ENCODE peak calls at places on chromosomes 13 and 19, in four cellular contexts. Z, S, B and J are unnamed samples.

GRCh38 chr19:1789282-1790020 is 22.6 kb downstream of the ATP8B3 start:
- DNase-seq in B (no peak), Z (no peak), S (no peak), J (no peak)

GRCh38 chr19:44202470-44202869 is 9.9 kb upstream of the ZNF227 start:
- DNase-seq in B (no peak), Z (no peak), S (no peak), J (no peak)

GRCh38 chr13:112447761-112448603 is 71.8 kb downstream of the SPACA7 start:
- DNase-seq in Z (peak), S (no peak), B (no peak), J (no peak)

GRCh38 chr19:49713236-49713845 is 22.4 kb downstream of the CPT1C start:
- DNase-seq in S (no peak), Z (no peak), B (no peak), J (no peak)

GRCh38 chr13:63425131-63425530 is 2009.5 kb upstream of the PCDH20 start:
- DNase-seq in S (no peak), B (no peak), Z (no peak), J (no peak)

GRCh38 chr19:14002571-14003278 is 3.4 kb downstream of the RFX1 start:
- DNase-seq in B (no peak), S (no peak), Z (peak), J (peak)

GRCh38 chr13:24747248-24748151 is 16.5 kb upstream of the RNF17 start:
- DNase-seq in S (no peak), B (peak), Z (no peak), J (no peak)

GRCh38 chr13:45119469-45119989 is 781 bp upstream of the GTF2F2 start:
- DNase-seq in B (no peak), Z (peak), S (no peak), J (no peak)

GRCh38 chr13:42671502-42671901 is 97.5 kb downstream of the TNFSF11 start:
- DNase-seq in S (no peak), B (no peak), Z (no peak), J (no peak)

GRCh38 chr19:50053119-50053518 is 27.3 kb downstream of the ZNF473 start:
- DNase-seq in S (no peak), B (no peak), Z (peak), J (no peak)

GRCh38 chr13:102277286-102277685 is 124.6 kb downstream of the FGF14 start:
- DNase-seq in Z (no peak), S (peak), B (no peak), J (no peak)